ENCODE peak calls at places on chromosomes 11 and 22, in five cellular contexts. Y is body of pancreas, E is sigmoid colon, B is brain microvascular endothelial cell, A is AG04449. H is an unnamed sample.

GRCh38 chr11:3220521-3221407 is 2.2 kb upstream of the MRGPRG start:
- DNase-seq in Y (no peak), E (peak), B (no peak), A (no peak), H (no peak)

GRCh38 chr22:32823024-32823730 is 21.7 kb downstream of the TIMP3 start:
- DNase-seq in Y (peak), E (peak), B (no peak), A (no peak), H (no peak)

GRCh38 chr11:112977620-112978212 is 16.5 kb downstream of the NCAM1 start:
- DNase-seq in Y (peak), E (peak), B (no peak), A (no peak), H (peak)

GRCh38 chr11:48900131-48900800 is 83.4 kb downstream of the TRIM51G start:
- DNase-seq in Y (no peak), E (peak), B (no peak), A (no peak), H (no peak)

GRCh38 chr11:10918698-10919097 is 60.8 kb upstream of the ZBED5 start:
- DNase-seq in Y (no peak), E (no peak), B (no peak), A (no peak), H (no peak)

GRCh38 chr11:128776088-128776433 is 82.2 kb downstream of the FLI1 start:
- DNase-seq in Y (no peak), E (no peak), B (no peak), A (no peak), H (no peak)

GRCh38 chr11:29224739-29225384 is 792.0 kb downstream of the KCNA4 start:
- DNase-seq in Y (no peak), E (no peak), B (no peak), A (no peak), H (no peak)

GRCh38 chr11:46948378-46949131 is 12.0 kb downstream of the CSTPP1 start:
- DNase-seq in Y (no peak), E (no peak), B (peak), A (peak), H (peak)

GRCh38 chr11:101342307-101342706 is 212.7 kb upstream of the PGR start:
- DNase-seq in Y (no peak), E (no peak), B (no peak), A (no peak), H (no peak)

GRCh38 chr11:13955971-13956421 is 6.5 kb upstream of the SPON1 start:
- DNase-seq in Y (peak), E (peak), B (peak), A (no peak), H (peak)

GRCh38 chr22:35725521-35725920 is 7.8 kb downstream of the APOL5 start:
- DNase-seq in Y (no peak), E (no peak), B (no peak), A (no peak), H (peak)

GRCh38 chr11:82308979-82309378 is 424.7 kb downstream of the FAM181B start:
- DNase-seq in Y (no peak), E (no peak), B (no peak), A (no peak), H (no peak)

GRCh38 chr22:46514592-46515207 is 22.7 kb downstream of the CELSR1 start:
- DNase-seq in Y (no peak), E (no peak), B (peak), A (no peak), H (no peak)

GRCh38 chr11:66470015-66470414 is 3.3 kb downstream of the PELI3 start:
- DNase-seq in Y (no peak), E (no peak), B (no peak), A (no peak), H (no peak)

GRCh38 chr11:2445948-2446551 is 1.2 kb downstream of the KCNQ1 start:
- DNase-seq in Y (peak), E (no peak), B (no peak), A (no peak), H (no peak)

GRCh38 chr22:43000441-43001175 is 14.3 kb downstream of the PACSIN2 start:
- DNase-seq in Y (no peak), E (peak), B (no peak), A (no peak), H (peak)

GRCh38 chr22:37274380-37274862 is 7.9 kb upstream of the CYTH4 start:
- DNase-seq in Y (peak), E (peak), B (no peak), A (no peak), H (no peak)

GRCh38 chr11:115741376-115741775 is 237.2 kb upstream of the CADM1 start:
- DNase-seq in Y (no peak), E (no peak), B (no peak), A (no peak), H (no peak)

GRCh38 chr22:19998232-19998951 is 18.2 kb downstream of the ARVCF start:
- DNase-seq in Y (peak), E (no peak), B (no peak), A (no peak), H (no peak)

GRCh38 chr11:77436501-77436900 is 37.4 kb downstream of the PAK1 start:
- DNase-seq in Y (no peak), E (no peak), B (no peak), A (no peak), H (no peak)

GRCh38 chr11:96197221-96197620 is 145.8 kb downstream of the MAML2 start:
- DNase-seq in Y (no peak), E (no peak), B (no peak), A (no peak), H (peak)

GRCh38 chr11:67099841-67100324 is 19.2 kb upstream of the KDM2A start:
- DNase-seq in Y (no peak), E (no peak), B (no peak), A (no peak), H (no peak)

GRCh38 chr22:48138855-48139254 is 1376.4 kb downstream of the TBC1D22A start:
- DNase-seq in Y (no peak), E (no peak), B (no peak), A (no peak), H (no peak)

GRCh38 chr11:121575963-121576290 is 123.2 kb upstream of the SORL1-AS1 start:
- DNase-seq in Y (no peak), E (no peak), B (no peak), A (no peak), H (no peak)

GRCh38 chr22:38309614-38310517 is 7.4 kb downstream of the CSNK1E start:
- DNase-seq in Y (no peak), E (no peak), B (no peak), A (no peak), H (peak)

GRCh38 chr11:57310630-57311086 is 14.1 kb downstream of the TNKS1BP1 start:
- DNase-seq in Y (peak), E (no peak), B (no peak), A (no peak), H (peak)

GRCh38 chr11:45062115-45062514 is 84.3 kb upstream of the PRDM11 start:
- DNase-seq in Y (no peak), E (no peak), B (no peak), A (no peak), H (no peak)

GRCh38 chr11:116101737-116102275 is 597.6 kb upstream of the CADM1 start:
- DNase-seq in Y (no peak), E (no peak), B (no peak), A (no peak), H (no peak)

GRCh38 chr11:15106201-15106965 is 8.3 kb upstream of the INSC start:
- DNase-seq in Y (no peak), E (no peak), B (peak), A (no peak), H (peak)

GRCh38 chr11:56783448-56784041 is 35.0 kb upstream of the OR9G4 start:
- DNase-seq in Y (peak), E (no peak), B (peak), A (peak), H (peak)

GRCh38 chr22:46229701-46230100 is 20.4 kb downstream of the CDPF1 start:
- DNase-seq in Y (no peak), E (no peak), B (no peak), A (peak), H (peak)

DNA sequence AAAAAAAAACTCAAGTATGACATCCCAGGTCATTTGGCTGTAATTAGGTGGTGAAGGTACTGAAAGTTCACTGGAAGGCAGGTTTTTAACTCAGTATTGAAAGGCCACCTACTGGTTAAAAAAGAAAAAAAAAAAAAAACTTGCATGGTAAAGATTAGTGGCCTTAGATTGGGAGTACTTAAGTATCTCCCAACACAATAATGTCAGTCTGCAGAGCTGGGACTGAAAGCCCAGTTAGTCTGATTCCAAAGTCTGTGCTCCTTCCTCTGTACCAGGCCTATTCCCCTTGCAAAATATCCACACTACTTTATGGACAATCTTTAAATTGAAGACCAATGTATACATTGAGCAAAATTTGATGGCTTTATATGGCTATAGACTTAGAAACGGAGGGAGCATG is 85.5 kb downstream of the NOX4 start:
- DNase-seq in Y (no peak), E (no peak), B (no peak), A (no peak), H (peak)
- TF ChIP-seq CTCF in Y (no peak), E (no peak), B (peak), A (no peak), H (peak)

GRCh38 chr11:35050596-35050995 is 88.4 kb upstream of the CD44 start:
- DNase-seq in Y (no peak), E (no peak), B (no peak), A (no peak), H (no peak)
- H3K4me3 ChIP-seq in Y (no peak), E (no peak), B (no peak), A (no peak), H (no peak)

GRCh38 chr11:1223346-1224108 is 661 bp downstream of the MUC5B start:
- DNase-seq in Y (no peak), E (peak), B (no peak), A (no peak), H (no peak)
- TF ChIP-seq CTCF in Y (no peak), E (no peak), B (no peak), A (no peak), H (no peak)

GRCh38 chr22:44667829-44668189 is 34.2 kb upstream of the PRR5 start:
- DNase-seq in Y (no peak), E (peak), B (no peak), A (no peak), H (no peak)

GRCh38 chr22:44668190-44668885 is 33.7 kb upstream of the PRR5 start:
- DNase-seq in Y (no peak), E (peak), B (no peak), A (no peak), H (no peak)

GRCh38 chr22:44669725-44670027 is 32.3 kb upstream of the PRR5 start:
- DNase-seq in Y (no peak), E (no peak), B (no peak), A (no peak), H (no peak)

GRCh38 chr22:44670220-44670983 is 31.6 kb upstream of the PRR5 start:
- DNase-seq in Y (no peak), E (no peak), B (no peak), A (no peak), H (no peak)

GRCh38 chr22:44668886-44669724 is 32.9 kb upstream of the PRR5 start:
- DNase-seq in Y (no peak), E (no peak), B (no peak), A (no peak), H (no peak)
- H3K4me3 ChIP-seq in Y (no peak), E (peak), B (peak), A (peak), H (peak)

DNA sequence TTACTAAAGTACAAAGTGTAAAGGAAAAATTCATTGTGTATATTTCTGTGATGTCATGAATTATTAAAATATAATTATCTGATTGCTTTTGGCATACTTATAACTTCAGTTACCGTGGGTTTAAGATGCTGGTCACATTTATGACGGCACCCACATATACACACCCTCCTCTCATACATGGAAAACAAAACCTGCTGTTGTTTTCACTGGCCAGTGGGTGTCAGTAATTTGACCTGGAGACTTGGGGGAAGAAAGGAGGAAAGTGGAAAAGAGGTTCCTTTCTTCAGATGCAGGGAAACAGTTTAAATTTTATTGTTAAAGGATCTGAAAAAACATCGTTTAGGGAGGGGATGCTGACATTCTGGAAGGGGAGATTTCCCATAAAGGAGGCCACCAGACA is 742 bp upstream of the BBOX1 start:
- DNase-seq in Y (no peak), E (no peak), B (no peak), A (no peak), H (no peak)
- TF ChIP-seq CTCF in Y (no peak), E (no peak), B (peak), A (no peak), H (no peak)

GRCh38 chr11:829946-830294 is 2.2 kb downstream of the CRACR2B start:
- DNase-seq in Y (no peak), E (no peak), B (no peak), A (no peak), H (no peak)
- H3K4me3 ChIP-seq in Y (no peak), E (peak), B (peak), A (peak), H (peak)

H was measured in fibroblast of villous mesenchyme.